ENCODE peak calls at places on chromosome 19, in five cellular contexts. W is GM12878, R is HepG2, H is K562, O is H1. V is an unnamed sample.

GRCh38 chr19:14091086-14091884 is 734 bp upstream of the SAMD1 start:
- DNase-seq in W (no peak), R (peak), H (peak), O (no peak), V (peak)

GRCh38 chr19:7744199-7744786 is 3.0 kb downstream of the CD209 start:
- DNase-seq in W (no peak), R (no peak), H (no peak), O (no peak), V (no peak)

GRCh38 chr19:54952591-54953344 is 5.4 kb upstream of the NLRP7 start:
- DNase-seq in W (no peak), R (no peak), H (no peak), O (no peak), V (peak)

GRCh38 chr19:55118401-55118991 is 1.1 kb upstream of the PPP1R12C start:
- DNase-seq in W (no peak), R (no peak), H (peak), O (peak), V (peak)

GRCh38 chr19:954672-955494 is 29.0 kb downstream of the ARID3A start:
- DNase-seq in W (peak), R (no peak), H (peak), O (no peak), V (no peak)

GRCh38 chr19:18388328-18389094 is 2.6 kb downstream of the GDF15 start:
- DNase-seq in W (peak), R (peak), H (peak), O (no peak), V (peak)

GRCh38 chr19:16325161-16325527 is 518 bp downstream of the KLF2 start:
- DNase-seq in W (no peak), R (no peak), H (peak), O (no peak), V (peak)

GRCh38 chr19:45981350-45981749 is 7.7 kb upstream of the NOVA2 start:
- DNase-seq in W (no peak), R (no peak), H (no peak), O (no peak), V (peak)

GRCh38 chr19:20503536-20503935 is 62.0 kb downstream of the ZNF737 start:
- DNase-seq in W (no peak), R (no peak), H (no peak), O (no peak), V (no peak)

GRCh38 chr19:33998739-33999345 is 173.5 kb upstream of the LSM14A start:
- DNase-seq in W (no peak), R (no peak), H (no peak), O (no peak), V (no peak)

GRCh38 chr19:11887247-11887617 is 350 bp upstream of the ZNF69 start:
- DNase-seq in W (no peak), R (no peak), H (no peak), O (no peak), V (peak)

GRCh38 chr19:9086761-9087160 is at the start of gene OR1M1:
- DNase-seq in W (no peak), R (no peak), H (no peak), O (no peak), V (no peak)

GRCh38 chr19:45472557-45473365 is 5.0 kb downstream of the FOSB start:
- DNase-seq in W (no peak), R (no peak), H (no peak), O (no peak), V (peak)

GRCh38 chr19:39139305-39140194 is 14.0 kb downstream of the PAK4 start:
- DNase-seq in W (no peak), R (no peak), H (no peak), O (no peak), V (peak)

GRCh38 chr19:2491130-2491801 is 15.3 kb downstream of the GADD45B start:
- DNase-seq in W (no peak), R (no peak), H (no peak), O (no peak), V (no peak)

GRCh38 chr19:28968721-28969120 is 244.2 kb downstream of the UQCRFS1 start:
- DNase-seq in W (no peak), R (no peak), H (no peak), O (no peak), V (no peak)

GRCh38 chr19:15663245-15663644 is 9.6 kb upstream of the CYP4F12 start:
- DNase-seq in W (no peak), R (peak), H (no peak), O (no peak), V (no peak)

GRCh38 chr19:44685877-44686276 is 13.1 kb upstream of the CEACAM16 start:
- DNase-seq in W (no peak), R (no peak), H (no peak), O (no peak), V (no peak)

GRCh38 chr19:5166262-5166661 is 174.3 kb downstream of the PTPRS start:
- DNase-seq in W (no peak), R (peak), H (no peak), O (no peak), V (no peak)
- TF ChIP-seq CREB1 in W (no peak), R (no peak), H (no peak), O (no peak), V (no peak)

GRCh38 chr19:42078538-42079275 is 2.7 kb downstream of the ZNF574 start:
- DNase-seq in W (no peak), R (no peak), H (no peak), O (no peak), V (no peak)
- H3K4me2 ChIP-seq in W (no peak), R (no peak), H (no peak), O (no peak), V (no peak)

GRCh38 chr19:47310819-47311218 is 1.2 kb downstream of the C5AR1 start:
- DNase-seq in W (no peak), R (peak), H (no peak), O (no peak), V (no peak)

GRCh38 chr19:47313754-47314133 is 4.1 kb downstream of the C5AR1 start:
- DNase-seq in W (no peak), R (no peak), H (no peak), O (no peak), V (no peak)

GRCh38 chr19:47316513-47316912 is 6.9 kb downstream of the C5AR1 start:
- DNase-seq in W (no peak), R (no peak), H (no peak), O (no peak), V (no peak)

GRCh38 chr19:47312366-47313006 is 2.8 kb downstream of the C5AR1 start:
- DNase-seq in W (no peak), R (no peak), H (no peak), O (no peak), V (no peak)

DNA sequence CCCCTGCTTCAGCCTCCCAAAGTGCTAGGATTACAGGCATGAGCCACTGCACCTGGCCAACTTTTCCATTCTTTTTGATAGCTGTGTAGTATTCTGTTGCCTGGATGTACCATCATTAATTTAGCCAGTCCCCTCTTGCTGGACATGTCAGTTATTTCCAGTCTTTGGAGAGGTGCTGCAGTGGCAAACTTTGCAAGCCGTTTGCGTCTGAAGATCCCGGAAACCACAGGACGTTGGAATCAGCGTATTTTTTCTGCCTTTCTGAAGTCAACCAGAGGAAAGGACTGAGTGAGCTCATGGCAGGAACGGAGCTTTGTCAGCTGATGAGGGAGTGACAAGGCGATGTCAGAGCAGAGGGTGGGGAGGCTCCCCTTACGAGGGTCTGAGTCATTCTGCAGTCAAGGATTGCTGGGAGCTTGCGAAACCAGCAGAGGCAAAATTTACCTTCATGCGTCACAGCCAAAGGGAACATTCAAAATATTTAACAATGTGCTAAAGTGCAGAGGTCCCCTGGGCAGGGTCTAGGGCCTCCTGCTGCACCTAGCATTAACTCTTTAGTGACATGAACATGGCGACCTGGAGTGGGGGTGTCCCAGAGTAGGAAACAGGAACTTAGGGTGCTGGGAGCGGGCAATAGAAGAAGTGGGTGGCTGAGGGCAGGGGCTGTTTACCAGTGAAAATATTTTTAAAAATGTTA is 5.6 kb downstream of the C5AR1 start:
- DNase-seq in W (no peak), R (peak), H (peak), O (no peak), V (peak)
- TF ChIP-seq CREB1 in W (peak), R (peak), H (peak), O (peak), V (no peak)

DNA sequence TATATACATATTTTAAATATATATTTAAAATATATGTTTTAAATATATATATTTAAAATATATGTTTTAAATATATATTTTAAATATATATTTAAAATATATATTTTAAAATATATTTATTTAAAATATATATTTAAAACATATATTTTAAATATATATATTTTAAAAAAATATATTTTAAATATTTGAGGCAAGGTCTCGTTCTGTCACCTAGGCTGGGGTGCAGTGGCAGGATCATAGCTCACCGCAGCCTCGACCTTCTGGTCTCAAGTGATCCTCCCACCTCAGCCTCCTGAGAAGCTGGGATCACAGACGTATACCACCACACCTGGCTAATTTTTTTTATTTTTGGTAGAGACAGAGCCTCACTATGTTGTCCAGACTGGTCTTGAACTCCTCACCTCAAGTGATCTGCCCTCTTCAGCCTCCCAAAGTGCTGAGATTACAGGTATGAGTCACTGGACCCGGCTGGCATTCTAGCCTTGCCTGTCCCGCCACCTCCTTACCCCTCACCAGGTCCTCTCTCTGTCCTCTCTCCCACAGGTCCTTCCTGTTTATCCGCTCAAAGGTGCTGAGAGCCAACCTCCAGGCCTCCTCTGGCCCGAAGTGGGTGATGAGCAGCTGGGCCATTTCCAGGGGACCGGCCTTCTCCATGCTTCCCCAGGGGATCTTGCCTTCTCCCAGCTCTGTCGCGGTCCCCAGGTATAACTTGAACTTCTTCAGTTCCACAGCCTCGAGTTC is 564 bp downstream of the NLRP12 start:
- DNase-seq in W (no peak), R (no peak), H (no peak), O (no peak), V (no peak)
- H3K4me2 ChIP-seq in W (no peak), R (peak), H (peak), O (no peak), V (no peak)